ENCODE peak calls at places on chromosomes 4 and X, in ten cellular contexts. F is CD8-positive, alpha-beta memory T cell; M is NCI-H748 treated with DMSO at 0.1 percent for 48 hours; I is BJ; B is retinal pigment epithelial cell; K is mammary epithelial cell; A is left ventricle myocardium inferior; G is K562; Z is CD8-positive, alpha-beta T cell; R is anterior cingulate cortex. J is an unnamed sample.

GRCh38 chr4:113394730-113395530 is 345.5 kb downstream of the ANK2 start:
- DNase-seq in F (no peak), M (peak; percentile 77), I (peak; percentile 24), B (peak; percentile 54), K (peak; percentile 78), A (no peak), G (peak; percentile 52), Z (peak; percentile 1), R (no peak), J (peak; percentile 81)

GRCh38 chr4:1326751-1327525 is 20.1 kb upstream of the UVSSA start:
- DNase-seq in F (no peak), M (no peak), I (no peak), B (no peak), K (no peak), A (no peak), G (no peak), Z (no peak), R (no peak), J (no peak)

GRCh38 chr4:169604131-169604900 is 8.1 kb downstream of the NEK1 start:
- DNase-seq in F (no peak), M (no peak), I (peak; percentile 43), B (no peak), K (peak; percentile 78), A (no peak), G (peak; percentile 54), Z (no peak), R (no peak), J (peak; percentile 82)

GRCh38 chrX:75155830-75156525 is at the start of gene ABCB7:
- DNase-seq in F (peak; percentile 23), M (peak; percentile 75), I (peak; percentile 20), B (no peak), K (peak; percentile 64), A (peak; percentile 32), G (peak; percentile 22), Z (peak; percentile 19), R (peak; percentile 32), J (peak; percentile 55)

GRCh38 chrX:18575744-18576143 is 96.2 kb downstream of the RS1 start:
- DNase-seq in F (no peak), M (no peak), I (no peak), B (no peak), K (peak; percentile 74), A (no peak), G (no peak), Z (no peak), R (no peak), J (peak; percentile 60)

GRCh38 chrX:74343970-74344622 is 40.1 kb downstream of the ZCCHC13 start:
- DNase-seq in F (peak; percentile 2), M (peak; percentile 68), I (peak; percentile 52), B (peak; percentile 25), K (peak; percentile 92), A (no peak), G (peak; percentile 24), Z (peak; percentile 1), R (no peak), J (peak; percentile 91)

GRCh38 chr4:3834921-3835521 is 68.8 kb downstream of the ADRA2C start:
- DNase-seq in F (no peak), M (no peak), I (no peak), B (no peak), K (no peak), A (no peak), G (no peak), Z (no peak), R (no peak), J (no peak)

GRCh38 chr4:64230709-64231310 is 178.4 kb downstream of the TECRL start:
- DNase-seq in F (no peak), M (no peak), I (no peak), B (peak; percentile 2), K (peak; percentile 6), A (no peak), G (peak; percentile 9), Z (no peak), R (no peak), J (no peak)

GRCh38 chr4:10033191-10033881 is 12.0 kb upstream of the SLC2A9 start:
- DNase-seq in F (no peak), M (no peak), I (no peak), B (no peak), K (no peak), A (peak; percentile 41), G (peak; percentile 33), Z (no peak), R (no peak), J (peak; percentile 59)

GRCh38 chr4:37453361-37454262 is 209.1 kb downstream of the NWD2 start:
- DNase-seq in F (no peak), M (peak; percentile 58), I (no peak), B (no peak), K (peak; percentile 28), A (peak; percentile 42), G (peak; percentile 56), Z (no peak), R (peak; percentile 55), J (peak; percentile 34)

GRCh38 chr4:188437535-188437934 is 298.3 kb downstream of the TRIML1 start:
- DNase-seq in F (no peak), M (no peak), I (no peak), B (no peak), K (peak; percentile 29), A (no peak), G (no peak), Z (no peak), R (no peak), J (peak; percentile 76)

GRCh38 chr4:96649536-96649935 is 809.6 kb downstream of the PDHA2 start:
- DNase-seq in F (no peak), M (no peak), I (no peak), B (peak; percentile 51), K (peak; percentile 40), A (no peak), G (no peak), Z (no peak), R (no peak), J (peak; percentile 49)

GRCh38 chrX:43450355-43450754 is 205.7 kb upstream of the MAOA start:
- DNase-seq in F (no peak), M (peak; percentile 69), I (no peak), B (no peak), K (no peak), A (no peak), G (no peak), Z (no peak), R (no peak), J (no peak)

GRCh38 chr4:2436761-2437474 is 18.2 kb downstream of the CFAP99 start:
- DNase-seq in F (no peak), M (no peak), I (no peak), B (no peak), K (no peak), A (no peak), G (no peak), Z (no peak), R (no peak), J (no peak)

GRCh38 chr4:16082424-16083216 is 1.2 kb downstream of the PROM1 start:
- DNase-seq in F (no peak), M (no peak), I (no peak), B (no peak), K (peak; percentile 9), A (no peak), G (no peak), Z (no peak), R (peak; percentile 12), J (no peak)

GRCh38 chrX:40151211-40152172 is 53.7 kb upstream of the BCOR start:
- DNase-seq in F (no peak), M (peak; percentile 51), I (no peak), B (no peak), K (no peak), A (no peak), G (no peak), Z (no peak), R (no peak), J (no peak)

GRCh38 chr4:36351082-36351666 is 69.8 kb downstream of the DTHD1 start:
- DNase-seq in F (peak; percentile 61), M (peak; percentile 3), I (no peak), B (no peak), K (peak; percentile 34), A (peak; percentile 29), G (peak; percentile 18), Z (peak; percentile 57), R (no peak), J (peak; percentile 60)

GRCh38 chr4:7240341-7240740 is 48.0 kb downstream of the SORCS2 start:
- DNase-seq in F (no peak), M (no peak), I (no peak), B (no peak), K (no peak), A (no peak), G (no peak), Z (no peak), R (no peak), J (no peak)

GRCh38 chrX:119218198-119218597 is 17.9 kb upstream of the PGRMC1 start:
- DNase-seq in F (no peak), M (no peak), I (no peak), B (no peak), K (no peak), A (no peak), G (peak; percentile 21), Z (no peak), R (no peak), J (peak; percentile 22)

GRCh38 chr4:7852568-7853185 is 87.0 kb downstream of the AFAP1 start:
- DNase-seq in F (no peak), M (no peak), I (no peak), B (no peak), K (peak; percentile 96), A (no peak), G (no peak), Z (no peak), R (no peak), J (peak; percentile 75)

GRCh38 chr4:52606040-52606439 is 53.1 kb downstream of the USP46 start:
- DNase-seq in F (no peak), M (no peak), I (no peak), B (no peak), K (no peak), A (no peak), G (no peak), Z (no peak), R (no peak), J (no peak)

GRCh38 chrX:40320819-40321218 is 223.1 kb upstream of the BCOR start:
- DNase-seq in F (no peak), M (no peak), I (no peak), B (no peak), K (no peak), A (no peak), G (no peak), Z (no peak), R (no peak), J (no peak)

GRCh38 chrX:10175317-10175871 is 18.6 kb downstream of the CLCN4 start:
- DNase-seq in F (no peak), M (no peak), I (peak; percentile 26), B (peak; percentile 62), K (no peak), A (no peak), G (no peak), Z (no peak), R (no peak), J (no peak)

GRCh38 chr4:179272282-179272681 is 1830.0 kb upstream of the AGA start:
- DNase-seq in F (no peak), M (no peak), I (no peak), B (no peak), K (no peak), A (no peak), G (no peak), Z (no peak), R (no peak), J (no peak)

GRCh38 chr4:125838924-125839323 is 524.2 kb downstream of the FAT4 start:
- DNase-seq in F (no peak), M (no peak), I (no peak), B (no peak), K (no peak), A (no peak), G (no peak), Z (no peak), R (no peak), J (no peak)

GRCh38 chr4:147814334-147814733 is 82.4 kb downstream of the ARHGAP10 start:
- DNase-seq in F (no peak), M (no peak), I (no peak), B (no peak), K (peak; percentile 70), A (no peak), G (no peak), Z (no peak), R (no peak), J (peak; percentile 73)